ENCODE peak calls at places on chromosome 1, in ten cellular contexts. Z is fibroblast of mammary gland, S is kidney, U is foreskin fibroblast, Q is cardiac fibroblast, D is A549, R is dorsolateral prefrontal cortex, C is AG04449, X is GM12865, B is neural progenitor cell. L is an unnamed sample.

GRCh38 chr1:116768416-116768815 is 14.2 kb downstream of the CD2 start:
- DNase-seq in Z (no peak), S (no peak), U (no peak), Q (no peak), D (no peak), R (no peak), C (no peak), X (no peak), B (no peak), L (no peak)

GRCh38 chr1:201896951-201897391 is 8.3 kb downstream of the SHISA4 start:
- DNase-seq in Z (peak), S (no peak), U (peak), Q (peak), D (peak), R (no peak), C (no peak), X (no peak), B (no peak), L (no peak)

GRCh38 chr1:89698624-89699023 is 65.7 kb downstream of the LRRC8C start:
- DNase-seq in Z (no peak), S (no peak), U (no peak), Q (peak), D (no peak), R (no peak), C (no peak), X (no peak), B (no peak), L (no peak)

GRCh38 chr1:71231751-71232150 is 150.9 kb upstream of the ZRANB2 start:
- DNase-seq in Z (no peak), S (no peak), U (no peak), Q (peak), D (no peak), R (no peak), C (no peak), X (no peak), B (no peak), L (no peak)

GRCh38 chr1:210828996-210829596 is 304.9 kb downstream of the KCNH1 start:
- DNase-seq in Z (no peak), S (no peak), U (no peak), Q (no peak), D (peak), R (no peak), C (no peak), X (no peak), B (no peak), L (no peak)

GRCh38 chr1:86507935-86508582 is 38.8 kb upstream of the CLCA4 start:
- DNase-seq in Z (peak), S (no peak), U (peak), Q (peak), D (peak), R (no peak), C (no peak), X (peak), B (peak), L (peak)

GRCh38 chr1:82861749-82862148 is 1061.0 kb downstream of the ADGRL2 start:
- DNase-seq in Z (no peak), S (no peak), U (no peak), Q (no peak), D (no peak), R (no peak), C (no peak), X (no peak), B (no peak), L (no peak)

GRCh38 chr1:24895511-24895910 is 34.6 kb downstream of the RUNX3 start:
- DNase-seq in Z (no peak), S (no peak), U (no peak), Q (no peak), D (no peak), R (no peak), C (no peak), X (no peak), B (no peak), L (no peak)

GRCh38 chr1:147545133-147545532 is 3.8 kb downstream of the BCL9 start:
- DNase-seq in Z (peak), S (peak), U (peak), Q (peak), D (no peak), R (peak), C (peak), X (peak), B (peak), L (peak)

GRCh38 chr1:58858344-58858673 is 74.5 kb upstream of the JUN start:
- DNase-seq in Z (no peak), S (peak), U (no peak), Q (no peak), D (no peak), R (no peak), C (no peak), X (peak), B (no peak), L (peak)

GRCh38 chr1:12029720-12030339 is 10.5 kb downstream of the MIIP start:
- DNase-seq in Z (no peak), S (no peak), U (no peak), Q (no peak), D (no peak), R (no peak), C (no peak), X (no peak), B (no peak), L (no peak)

GRCh38 chr1:11520531-11521233 is 41.7 kb downstream of the DISP3 start:
- DNase-seq in Z (no peak), S (peak), U (no peak), Q (no peak), D (no peak), R (peak), C (no peak), X (no peak), B (no peak), L (no peak)

GRCh38 chr1:235919797-235920475 is 53.2 kb upstream of the LYST start:
- DNase-seq in Z (peak), S (no peak), U (peak), Q (peak), D (peak), R (no peak), C (no peak), X (no peak), B (peak), L (no peak)

GRCh38 chr1:66552287-66552686 is 18.3 kb downstream of the SGIP1 start:
- DNase-seq in Z (no peak), S (no peak), U (no peak), Q (no peak), D (no peak), R (no peak), C (no peak), X (no peak), B (no peak), L (no peak)

GRCh38 chr1:232377494-232377770 is 252.5 kb downstream of the SIPA1L2 start:
- DNase-seq in Z (peak), S (no peak), U (peak), Q (peak), D (peak), R (no peak), C (no peak), X (no peak), B (no peak), L (peak)

GRCh38 chr1:209023790-209024189 is 559.7 kb upstream of the CAMK1G start:
- DNase-seq in Z (no peak), S (no peak), U (no peak), Q (no peak), D (no peak), R (no peak), C (no peak), X (no peak), B (no peak), L (no peak)

GRCh38 chr1:161160763-161161162 is 1.5 kb downstream of the USP21 start:
- DNase-seq in Z (no peak), S (peak), U (no peak), Q (no peak), D (no peak), R (no peak), C (no peak), X (no peak), B (no peak), L (no peak)

GRCh38 chr1:161159915-161160248 is 582 bp downstream of the USP21 start:
- DNase-seq in Z (no peak), S (no peak), U (no peak), Q (no peak), D (no peak), R (no peak), C (no peak), X (peak), B (no peak), L (no peak)

GRCh38 chr1:161158316-161159016 is 834 bp upstream of the USP21 start:
- DNase-seq in Z (no peak), S (no peak), U (no peak), Q (no peak), D (no peak), R (no peak), C (no peak), X (no peak), B (no peak), L (no peak)

GRCh38 chr1:161157867-161158266 is 1.4 kb upstream of the USP21 start:
- DNase-seq in Z (no peak), S (no peak), U (no peak), Q (no peak), D (no peak), R (no peak), C (no peak), X (no peak), B (no peak), L (no peak)

GRCh38 chr1:161159087-161159914 is at the start of gene USP21:
- DNase-seq in Z (peak), S (peak), U (peak), Q (peak), D (peak), R (peak), C (no peak), X (peak), B (peak), L (peak)
- TF ChIP-seq CTCF in Z (peak), S (no peak), U (peak), Q (peak), D (no peak), R (peak), C (peak), X (no peak), B (peak), L (no peak)

DNA sequence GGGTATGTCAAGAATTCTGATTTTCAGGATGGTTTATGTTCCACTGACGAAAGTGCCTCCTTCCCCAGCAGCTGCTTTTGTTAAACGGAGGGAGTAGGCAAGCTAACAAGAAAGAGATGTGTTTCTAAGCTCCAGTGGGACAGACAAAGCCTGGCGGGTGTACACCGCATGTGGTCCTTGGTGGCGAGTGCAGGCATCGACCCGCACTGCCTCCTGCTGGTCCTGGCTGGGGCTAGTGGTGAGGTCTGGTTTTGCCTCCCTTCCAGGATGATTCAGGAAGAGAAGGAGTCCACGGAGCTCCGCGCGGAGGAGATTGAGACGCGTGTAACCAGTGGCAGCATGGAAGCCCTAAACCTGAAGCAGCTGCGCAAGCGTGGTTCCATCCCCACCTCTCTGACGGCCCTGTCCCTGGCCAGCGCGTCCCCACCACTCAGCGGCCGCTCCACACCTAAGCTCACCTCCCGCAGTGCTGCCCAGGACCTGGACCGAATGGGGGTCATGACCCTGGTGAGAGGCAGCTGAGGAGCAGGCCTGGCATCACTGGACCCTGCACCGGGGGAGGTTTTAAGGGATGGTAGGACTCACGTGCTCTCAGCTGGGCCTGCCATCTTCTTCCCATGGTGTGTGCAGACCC is 29.0 kb downstream of the PPFIA4 start:
- DNase-seq in Z (no peak), S (no peak), U (no peak), Q (no peak), D (peak), R (no peak), C (no peak), X (no peak), B (peak), L (no peak)
- TF ChIP-seq CTCF in Z (no peak), S (no peak), U (no peak), Q (no peak), D (no peak), R (no peak), C (no peak), X (no peak), B (peak), L (no peak)

DNA sequence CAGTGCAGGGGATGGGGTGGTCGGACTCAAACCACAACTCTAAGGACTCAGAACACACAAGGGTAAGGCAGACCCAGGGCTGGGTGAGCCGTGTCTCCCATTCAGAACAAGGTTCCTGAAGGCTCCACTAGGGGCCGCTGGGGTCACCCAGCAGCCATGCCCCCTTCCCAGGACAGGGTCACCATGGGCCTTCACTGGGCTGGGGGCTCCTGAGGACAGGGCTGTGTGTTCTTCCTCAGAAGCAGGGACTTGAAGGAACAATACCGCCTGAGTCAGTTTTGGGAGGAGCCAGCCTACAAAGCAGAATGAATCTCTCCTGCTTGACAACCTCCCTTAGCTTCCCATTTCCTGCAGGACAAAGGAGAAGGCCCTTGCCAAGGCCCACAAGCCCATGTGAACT is 15.4 kb downstream of the RIMS3 start:
- DNase-seq in Z (no peak), S (no peak), U (no peak), Q (no peak), D (no peak), R (no peak), C (no peak), X (no peak), B (peak), L (peak)
- TF ChIP-seq CTCF in Z (peak), S (peak), U (peak), Q (peak), D (no peak), R (no peak), C (peak), X (peak), B (peak), L (peak)

DNA sequence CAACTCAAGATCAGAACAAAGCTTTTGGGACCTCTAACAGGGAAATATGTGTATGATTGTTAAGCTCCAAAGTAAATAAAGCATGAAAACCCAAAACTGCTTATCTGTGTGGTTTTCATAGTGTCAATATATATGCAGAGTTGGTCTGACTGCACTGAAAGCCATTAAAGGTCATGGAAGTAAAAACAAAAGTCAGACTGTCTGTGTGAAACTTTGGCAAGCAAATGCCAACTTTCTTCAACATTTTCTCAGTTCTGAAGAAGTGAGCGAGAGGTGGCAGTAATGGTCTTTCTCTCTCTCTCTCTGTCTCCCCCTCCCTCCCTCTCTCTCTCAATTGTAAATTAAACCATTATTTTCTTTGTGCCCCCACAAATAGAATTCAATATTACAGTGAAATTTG is 100.1 kb upstream of the S1PR1 start:
- DNase-seq in Z (peak), S (no peak), U (peak), Q (peak), D (no peak), R (no peak), C (no peak), X (peak), B (peak), L (peak)
- TF ChIP-seq CTCF in Z (no peak), S (peak), U (no peak), Q (peak), D (no peak), R (peak), C (no peak), X (peak), B (peak), L (peak)

GRCh38 chr1:31517301-31517700 is 59.0 kb upstream of the TINAGL1 start:
- DNase-seq in Z (no peak), S (no peak), U (no peak), Q (no peak), D (no peak), R (no peak), C (no peak), X (no peak), B (no peak), L (no peak)
- TF ChIP-seq CTCF in Z (no peak), S (no peak), U (no peak), Q (no peak), D (no peak), R (no peak), C (no peak), X (no peak), B (peak), L (no peak)